ENCODE peak calls at places on chromosomes 16 and 17, in six cellular contexts. One of them, this sample, is unnamed.

GRCh38 chr17:40295471-40296457 is 8.1 kb downstream of the CDC6 start:
- DNase-seq in cardiac muscle cell: no peak
- DNase-seq in PC-9: no peak
- DNase-seq in NCI-H524 treated with DMSO at 0.1 percent for 48 hours: no peak
- DNase-seq in NCI-H146: peak; percentile 78
- DNase-seq in spleen: no peak
- DNase-seq in this sample: no peak

GRCh38 chr17:48791128-48792032 is 25.6 kb downstream of the TTLL6 start:
- DNase-seq in NCI-H146: peak; percentile 53
- DNase-seq in PC-9: peak; percentile 84
- DNase-seq in cardiac muscle cell: peak; percentile 88
- DNase-seq in NCI-H524 treated with DMSO at 0.1 percent for 48 hours: peak; percentile 12
- DNase-seq in spleen: no peak
- DNase-seq in this sample: peak; percentile 70

GRCh38 chr17:42518755-42519545 is 17.1 kb upstream of the NAGLU start:
- DNase-seq in NCI-H146: no peak
- DNase-seq in PC-9: peak; percentile 89
- DNase-seq in spleen: peak; percentile 76
- DNase-seq in cardiac muscle cell: peak; percentile 77
- DNase-seq in NCI-H524 treated with DMSO at 0.1 percent for 48 hours: peak; percentile 46
- DNase-seq in this sample: no peak

GRCh38 chr17:20983359-20983637 is 59.5 kb downstream of the USP22 start:
- DNase-seq in cardiac muscle cell: no peak
- DNase-seq in spleen: no peak
- DNase-seq in NCI-H146: no peak
- DNase-seq in NCI-H524 treated with DMSO at 0.1 percent for 48 hours: no peak
- DNase-seq in PC-9: no peak
- DNase-seq in this sample: peak; percentile 6

GRCh38 chr17:37322106-37322505 is 53.7 kb upstream of the C17orf78 start:
- DNase-seq in spleen: no peak
- DNase-seq in NCI-H146: no peak
- DNase-seq in cardiac muscle cell: no peak
- DNase-seq in PC-9: no peak
- DNase-seq in NCI-H524 treated with DMSO at 0.1 percent for 48 hours: no peak
- DNase-seq in this sample: no peak

GRCh38 chr16:2910441-2910840 is 1.3 kb upstream of the FLYWCH1 start:
- DNase-seq in spleen: no peak
- DNase-seq in PC-9: peak; percentile 41
- DNase-seq in cardiac muscle cell: no peak
- DNase-seq in NCI-H146: no peak
- DNase-seq in NCI-H524 treated with DMSO at 0.1 percent for 48 hours: no peak
- DNase-seq in this sample: no peak

GRCh38 chr17:40303009-40303657 is 5.8 kb upstream of the RARA start:
- DNase-seq in spleen: no peak
- DNase-seq in PC-9: peak; percentile 48
- DNase-seq in cardiac muscle cell: peak; percentile 83
- DNase-seq in NCI-H146: peak; percentile 17
- DNase-seq in NCI-H524 treated with DMSO at 0.1 percent for 48 hours: peak; percentile 57
- DNase-seq in this sample: no peak

GRCh38 chr16:30893082-30893743 is 664 bp downstream of the BCL7C start:
- DNase-seq in PC-9: no peak
- DNase-seq in cardiac muscle cell: no peak
- DNase-seq in NCI-H146: peak; percentile 49
- DNase-seq in NCI-H524 treated with DMSO at 0.1 percent for 48 hours: no peak
- DNase-seq in spleen: peak; percentile 88
- DNase-seq in this sample: no peak

GRCh38 chr17:78416311-78416711 is 37.9 kb downstream of the PGS1 start:
- DNase-seq in PC-9: no peak
- DNase-seq in cardiac muscle cell: peak; percentile 58
- DNase-seq in NCI-H524 treated with DMSO at 0.1 percent for 48 hours: no peak
- DNase-seq in spleen: no peak
- DNase-seq in NCI-H146: no peak
- DNase-seq in this sample: no peak

GRCh38 chr17:59093145-59093701 is 13.5 kb downstream of the TRIM37 start:
- DNase-seq in NCI-H524 treated with DMSO at 0.1 percent for 48 hours: no peak
- DNase-seq in NCI-H146: no peak
- DNase-seq in cardiac muscle cell: no peak
- DNase-seq in PC-9: no peak
- DNase-seq in spleen: no peak
- DNase-seq in this sample: no peak

GRCh38 chr16:19294156-19294649 is 8.7 kb downstream of the CLEC19A start:
- DNase-seq in NCI-H146: no peak
- DNase-seq in cardiac muscle cell: peak; percentile 73
- DNase-seq in PC-9: no peak
- DNase-seq in spleen: no peak
- DNase-seq in NCI-H524 treated with DMSO at 0.1 percent for 48 hours: no peak
- DNase-seq in this sample: no peak

GRCh38 chr16:69406780-69407331 is 17.6 kb upstream of the CYB5B start:
- DNase-seq in PC-9: peak; percentile 64
- DNase-seq in spleen: no peak
- DNase-seq in cardiac muscle cell: no peak
- DNase-seq in NCI-H524 treated with DMSO at 0.1 percent for 48 hours: no peak
- DNase-seq in NCI-H146: no peak
- DNase-seq in this sample: no peak

GRCh38 chr17:41647940-41648410 is 23.6 kb upstream of the KRT17 start:
- DNase-seq in PC-9: peak; percentile 57
- DNase-seq in cardiac muscle cell: peak; percentile 71
- DNase-seq in NCI-H524 treated with DMSO at 0.1 percent for 48 hours: peak; percentile 19
- DNase-seq in spleen: peak; percentile 97
- DNase-seq in NCI-H146: peak; percentile 80
- DNase-seq in this sample: peak; percentile 100

GRCh38 chr17:61398721-61399130 is 917 bp upstream of the TBX2 start:
- DNase-seq in PC-9: no peak
- DNase-seq in NCI-H524 treated with DMSO at 0.1 percent for 48 hours: no peak
- DNase-seq in NCI-H146: peak; percentile 23
- DNase-seq in cardiac muscle cell: no peak
- DNase-seq in spleen: no peak
- DNase-seq in this sample: no peak

GRCh38 chr16:48246066-48246465 is 1.3 kb downstream of the ABCC11 start:
- DNase-seq in PC-9: no peak
- DNase-seq in spleen: no peak
- DNase-seq in NCI-H146: no peak
- DNase-seq in cardiac muscle cell: peak; percentile 32
- DNase-seq in NCI-H524 treated with DMSO at 0.1 percent for 48 hours: no peak
- DNase-seq in this sample: no peak

This sample was measured in H1.